ENCODE peak calls at places on chromosomes 2 and 18, in nine cellular contexts. One of them, this sample, is unnamed.

GRCh38 chr2:159226608-159227007 is 59.9 kb downstream of the WDSUB1 start:
- DNase-seq in GM13976: no peak
- DNase-seq in foreskin fibroblast: no peak
- DNase-seq in endothelial cell: no peak
- DNase-seq in HCT116: no peak
- DNase-seq in choroid plexus epithelial cell: peak
- DNase-seq in lower lobe of right lung: no peak
- DNase-seq in tibial nerve: no peak
- DNase-seq in Peyer's patch: no peak
- DNase-seq in this sample: no peak

GRCh38 chr2:60565472-60565871 is 12.0 kb upstream of the BCL11A start:
- DNase-seq in GM13976: no peak
- DNase-seq in foreskin fibroblast: peak
- DNase-seq in endothelial cell: peak
- DNase-seq in HCT116: peak
- DNase-seq in choroid plexus epithelial cell: peak
- DNase-seq in lower lobe of right lung: no peak
- DNase-seq in tibial nerve: no peak
- DNase-seq in Peyer's patch: peak
- DNase-seq in this sample: peak

GRCh38 chr2:68059769-68060525 is 2.9 kb downstream of the C1D start:
- DNase-seq in GM13976: no peak
- DNase-seq in foreskin fibroblast: peak
- DNase-seq in endothelial cell: no peak
- DNase-seq in HCT116: no peak
- DNase-seq in choroid plexus epithelial cell: no peak
- DNase-seq in lower lobe of right lung: no peak
- DNase-seq in tibial nerve: no peak
- DNase-seq in Peyer's patch: no peak
- DNase-seq in this sample: no peak

GRCh38 chr2:183359867-183360266 is 235.6 kb downstream of the NUP35 start:
- DNase-seq in GM13976: no peak
- DNase-seq in foreskin fibroblast: peak
- DNase-seq in endothelial cell: no peak
- DNase-seq in HCT116: peak
- DNase-seq in choroid plexus epithelial cell: peak
- DNase-seq in lower lobe of right lung: no peak
- DNase-seq in tibial nerve: no peak
- DNase-seq in Peyer's patch: no peak
- DNase-seq in this sample: no peak

GRCh38 chr2:112487444-112487961 is 5.5 kb downstream of the TTL start:
- DNase-seq in GM13976: no peak
- DNase-seq in foreskin fibroblast: no peak
- DNase-seq in endothelial cell: no peak
- DNase-seq in HCT116: no peak
- DNase-seq in choroid plexus epithelial cell: no peak
- DNase-seq in lower lobe of right lung: no peak
- DNase-seq in tibial nerve: no peak
- DNase-seq in Peyer's patch: no peak
- DNase-seq in this sample: no peak

GRCh38 chr2:241812730-241813079 is 3.7 kb downstream of the NEU4 start:
- DNase-seq in GM13976: peak
- DNase-seq in foreskin fibroblast: no peak
- DNase-seq in endothelial cell: no peak
- DNase-seq in HCT116: no peak
- DNase-seq in choroid plexus epithelial cell: no peak
- DNase-seq in lower lobe of right lung: no peak
- DNase-seq in tibial nerve: no peak
- DNase-seq in Peyer's patch: no peak
- DNase-seq in this sample: no peak

GRCh38 chr18:22363867-22364463 is 53.8 kb downstream of the CTAGE1 start:
- DNase-seq in GM13976: no peak
- DNase-seq in foreskin fibroblast: peak
- DNase-seq in endothelial cell: no peak
- DNase-seq in HCT116: no peak
- DNase-seq in choroid plexus epithelial cell: peak
- DNase-seq in lower lobe of right lung: no peak
- DNase-seq in tibial nerve: no peak
- DNase-seq in Peyer's patch: no peak
- DNase-seq in this sample: no peak

GRCh38 chr2:232111551-232111950 is 150.0 kb downstream of the DIS3L2 start:
- DNase-seq in GM13976: no peak
- DNase-seq in foreskin fibroblast: no peak
- DNase-seq in endothelial cell: no peak
- DNase-seq in HCT116: no peak
- DNase-seq in choroid plexus epithelial cell: no peak
- DNase-seq in lower lobe of right lung: no peak
- DNase-seq in tibial nerve: no peak
- DNase-seq in Peyer's patch: no peak
- DNase-seq in this sample: no peak

GRCh38 chr2:241804326-241805276 is 4.4 kb upstream of the NEU4 start:
- DNase-seq in GM13976: peak
- DNase-seq in foreskin fibroblast: no peak
- DNase-seq in endothelial cell: peak
- DNase-seq in HCT116: no peak
- DNase-seq in choroid plexus epithelial cell: peak
- DNase-seq in lower lobe of right lung: peak
- DNase-seq in tibial nerve: no peak
- DNase-seq in Peyer's patch: peak
- DNase-seq in this sample: no peak

GRCh38 chr2:201734111-201734510 is 35.7 kb upstream of the MPP4 start:
- DNase-seq in GM13976: no peak
- DNase-seq in foreskin fibroblast: no peak
- DNase-seq in endothelial cell: no peak
- DNase-seq in HCT116: no peak
- DNase-seq in choroid plexus epithelial cell: no peak
- DNase-seq in lower lobe of right lung: no peak
- DNase-seq in tibial nerve: no peak
- DNase-seq in Peyer's patch: no peak
- DNase-seq in this sample: no peak

GRCh38 chr18:26133652-26134051 is at the start of gene PSMA8:
- DNase-seq in GM13976: peak
- DNase-seq in foreskin fibroblast: no peak
- DNase-seq in endothelial cell: peak
- DNase-seq in HCT116: no peak
- DNase-seq in choroid plexus epithelial cell: peak
- DNase-seq in lower lobe of right lung: no peak
- DNase-seq in tibial nerve: no peak
- DNase-seq in Peyer's patch: peak
- DNase-seq in this sample: no peak

DNA sequence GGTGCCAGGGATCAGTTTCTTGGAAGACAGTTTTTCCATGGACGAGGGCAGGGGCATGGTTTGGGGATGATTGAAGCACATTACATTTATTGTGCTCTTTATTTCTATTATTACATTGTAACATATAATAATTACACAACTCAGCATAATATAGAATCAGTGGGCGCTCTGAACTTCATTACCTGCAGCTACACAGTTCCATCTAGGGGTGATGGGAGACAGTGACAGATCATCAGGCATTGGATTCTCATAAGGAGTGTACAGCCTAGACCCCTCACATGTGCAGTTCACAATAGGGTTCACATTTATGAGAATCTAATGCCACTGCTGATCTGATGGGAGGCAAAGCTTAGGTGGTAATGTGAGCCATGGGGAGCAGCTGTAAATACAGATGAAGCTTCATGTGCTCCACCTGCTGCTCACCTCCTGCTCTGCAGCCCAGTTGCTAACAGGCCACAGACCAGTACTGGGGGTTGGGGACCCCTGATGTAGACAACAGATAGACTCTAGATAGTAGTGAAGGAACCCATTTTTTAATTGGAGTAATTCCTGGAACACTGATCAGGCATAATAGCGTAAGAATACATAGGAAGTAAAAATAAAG is 41.5 kb upstream of the MC4R start:
- DNase-seq in GM13976: no peak
- DNase-seq in foreskin fibroblast: peak
- DNase-seq in endothelial cell: peak
- DNase-seq in HCT116: peak
- DNase-seq in choroid plexus epithelial cell: peak
- DNase-seq in lower lobe of right lung: no peak
- DNase-seq in tibial nerve: no peak
- DNase-seq in Peyer's patch: no peak
- DNase-seq in this sample: peak
- TF ChIP-seq CTCF in GM13976: peak
- TF ChIP-seq CTCF in foreskin fibroblast: peak
- TF ChIP-seq CTCF in endothelial cell: peak
- TF ChIP-seq CTCF in HCT116: peak
- TF ChIP-seq CTCF in choroid plexus epithelial cell: peak
- TF ChIP-seq CTCF in lower lobe of right lung: peak
- TF ChIP-seq CTCF in tibial nerve: no peak
- TF ChIP-seq CTCF in Peyer's patch: peak
- TF ChIP-seq CTCF in this sample: peak

GRCh38 chr18:35041752-35042379 is 653 bp downstream of the MAPRE2 start:
- DNase-seq in GM13976: no peak
- DNase-seq in foreskin fibroblast: no peak
- DNase-seq in endothelial cell: no peak
- DNase-seq in HCT116: no peak
- DNase-seq in choroid plexus epithelial cell: no peak
- DNase-seq in lower lobe of right lung: no peak
- DNase-seq in tibial nerve: no peak
- DNase-seq in Peyer's patch: no peak
- DNase-seq in this sample: peak

GRCh38 chr18:35039633-35040032 is 1.6 kb upstream of the MAPRE2 start:
- DNase-seq in GM13976: no peak
- DNase-seq in foreskin fibroblast: no peak
- DNase-seq in endothelial cell: no peak
- DNase-seq in HCT116: no peak
- DNase-seq in choroid plexus epithelial cell: no peak
- DNase-seq in lower lobe of right lung: no peak
- DNase-seq in tibial nerve: no peak
- DNase-seq in Peyer's patch: no peak
- DNase-seq in this sample: peak

GRCh38 chr18:35038881-35039491 is 2.2 kb upstream of the MAPRE2 start:
- DNase-seq in GM13976: no peak
- DNase-seq in foreskin fibroblast: no peak
- DNase-seq in endothelial cell: no peak
- DNase-seq in HCT116: no peak
- DNase-seq in choroid plexus epithelial cell: no peak
- DNase-seq in lower lobe of right lung: no peak
- DNase-seq in tibial nerve: no peak
- DNase-seq in Peyer's patch: no peak
- DNase-seq in this sample: no peak

GRCh38 chr18:35040988-35041751 is at the start of gene MAPRE2:
- DNase-seq in GM13976: peak
- DNase-seq in foreskin fibroblast: peak
- DNase-seq in endothelial cell: peak
- DNase-seq in HCT116: peak
- DNase-seq in choroid plexus epithelial cell: peak
- DNase-seq in lower lobe of right lung: peak
- DNase-seq in tibial nerve: peak
- DNase-seq in Peyer's patch: peak
- DNase-seq in this sample: peak

DNA sequence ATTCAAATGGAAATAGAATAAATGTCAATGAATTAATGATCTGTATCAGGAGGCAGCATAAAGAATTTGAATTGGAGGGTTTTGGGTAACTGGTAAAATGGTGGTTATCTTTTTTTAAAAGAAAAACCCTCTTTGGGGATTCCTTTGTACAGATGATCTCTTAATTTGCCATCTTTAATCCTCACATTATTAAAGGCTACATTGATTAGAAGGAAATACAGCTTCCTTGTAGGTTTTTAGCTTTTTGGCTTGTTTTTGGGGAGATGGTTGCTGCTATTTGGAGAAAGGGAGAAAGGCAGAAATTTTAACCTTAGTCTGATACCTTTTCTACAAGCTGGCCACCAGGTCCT is 600 bp upstream of the MAPRE2 start:
- DNase-seq in GM13976: no peak
- DNase-seq in foreskin fibroblast: no peak
- DNase-seq in endothelial cell: no peak
- DNase-seq in HCT116: no peak
- DNase-seq in choroid plexus epithelial cell: no peak
- DNase-seq in lower lobe of right lung: no peak
- DNase-seq in tibial nerve: no peak
- DNase-seq in Peyer's patch: no peak
- DNase-seq in this sample: no peak
- TF ChIP-seq CTCF in GM13976: no peak
- TF ChIP-seq CTCF in foreskin fibroblast: no peak
- TF ChIP-seq CTCF in endothelial cell: no peak
- TF ChIP-seq CTCF in HCT116: no peak
- TF ChIP-seq CTCF in choroid plexus epithelial cell: no peak
- TF ChIP-seq CTCF in lower lobe of right lung: no peak
- TF ChIP-seq CTCF in tibial nerve: no peak
- TF ChIP-seq CTCF in Peyer's patch: no peak
- TF ChIP-seq CTCF in this sample: no peak

GRCh38 chr18:78017869-78018268 is 768.2 kb downstream of the GALR1 start:
- DNase-seq in GM13976: no peak
- DNase-seq in foreskin fibroblast: no peak
- DNase-seq in endothelial cell: no peak
- DNase-seq in HCT116: no peak
- DNase-seq in choroid plexus epithelial cell: no peak
- DNase-seq in lower lobe of right lung: no peak
- DNase-seq in tibial nerve: no peak
- DNase-seq in Peyer's patch: no peak
- DNase-seq in this sample: no peak

DNA sequence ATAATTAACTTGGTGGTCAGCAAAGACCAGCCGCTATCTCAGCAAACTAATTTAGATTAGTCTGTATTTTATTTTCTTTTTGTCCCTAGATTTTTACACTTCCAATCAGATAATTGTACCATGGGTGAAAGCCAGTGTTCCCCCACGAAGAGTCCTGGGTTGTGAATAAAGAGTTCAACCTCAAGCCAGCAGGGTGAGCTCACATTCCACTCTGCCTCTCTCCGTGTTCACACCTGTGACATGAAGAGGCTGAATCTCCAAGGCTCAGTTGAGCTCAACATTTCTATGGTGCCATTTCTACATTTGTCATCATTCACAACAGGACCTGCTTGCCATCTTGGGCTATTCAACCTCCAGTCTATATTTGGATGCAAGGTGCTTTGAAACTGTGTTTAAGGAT is 771.5 kb downstream of the GALR1 start:
- DNase-seq in GM13976: no peak
- DNase-seq in foreskin fibroblast: no peak
- DNase-seq in endothelial cell: no peak
- DNase-seq in HCT116: no peak
- DNase-seq in choroid plexus epithelial cell: no peak
- DNase-seq in lower lobe of right lung: no peak
- DNase-seq in tibial nerve: no peak
- DNase-seq in Peyer's patch: no peak
- DNase-seq in this sample: no peak
- TF ChIP-seq CTCF in GM13976: no peak
- TF ChIP-seq CTCF in foreskin fibroblast: no peak
- TF ChIP-seq CTCF in endothelial cell: no peak
- TF ChIP-seq CTCF in HCT116: no peak
- TF ChIP-seq CTCF in choroid plexus epithelial cell: no peak
- TF ChIP-seq CTCF in lower lobe of right lung: no peak
- TF ChIP-seq CTCF in tibial nerve: no peak
- TF ChIP-seq CTCF in Peyer's patch: no peak
- TF ChIP-seq CTCF in this sample: no peak

DNA sequence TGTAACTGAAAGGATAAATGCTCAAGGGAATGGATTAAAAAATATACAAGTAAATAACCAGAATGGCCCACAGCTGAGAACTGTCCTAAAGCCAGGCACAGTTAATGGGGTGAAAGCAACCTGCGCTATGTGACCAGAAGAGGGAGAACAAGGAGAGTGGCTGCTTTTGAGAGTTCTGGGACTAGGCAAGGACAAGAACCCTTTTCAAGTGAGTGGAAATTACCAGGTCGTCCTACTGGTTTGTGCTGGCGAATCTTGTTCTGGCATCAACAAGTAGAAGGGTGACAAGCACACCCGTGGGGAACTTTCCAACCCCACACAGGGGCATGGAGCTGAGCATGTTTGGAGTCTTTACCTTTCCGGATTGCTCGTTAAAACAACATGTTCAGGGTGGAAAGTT is 82.8 kb downstream of the TMEM17 start:
- DNase-seq in GM13976: no peak
- DNase-seq in foreskin fibroblast: peak
- DNase-seq in endothelial cell: no peak
- DNase-seq in HCT116: peak
- DNase-seq in choroid plexus epithelial cell: no peak
- DNase-seq in lower lobe of right lung: no peak
- DNase-seq in tibial nerve: no peak
- DNase-seq in Peyer's patch: no peak
- DNase-seq in this sample: no peak
- TF ChIP-seq CTCF in GM13976: no peak
- TF ChIP-seq CTCF in foreskin fibroblast: peak
- TF ChIP-seq CTCF in endothelial cell: no peak
- TF ChIP-seq CTCF in HCT116: peak
- TF ChIP-seq CTCF in choroid plexus epithelial cell: peak
- TF ChIP-seq CTCF in lower lobe of right lung: no peak
- TF ChIP-seq CTCF in tibial nerve: no peak
- TF ChIP-seq CTCF in Peyer's patch: no peak
- TF ChIP-seq CTCF in this sample: peak